ENCODE peak calls at places on chromosomes 6 and 20, in ten cellular contexts. One of them, this sample, is unnamed.

GRCh38 chr6:162906479-162906878 is 178.7 kb downstream of the PACRG start:
- DNase-seq in dorsolateral prefrontal cortex: no peak
- DNase-seq in lower lobe of right lung: no peak
- DNase-seq in brain microvascular endothelial cell: no peak
- DNase-seq in AG10803: no peak
- DNase-seq in heart left ventricle: no peak
- DNase-seq in fibroblast of lung: no peak
- DNase-seq in upper lobe of right lung: no peak
- DNase-seq in breast epithelium: no peak
- DNase-seq in Peyer's patch: no peak
- DNase-seq in this sample: no peak

GRCh38 chr20:20459726-20460125 is 91.8 kb downstream of the INSM1 start:
- DNase-seq in dorsolateral prefrontal cortex: no peak
- DNase-seq in fibroblast of lung: no peak
- DNase-seq in heart left ventricle: no peak
- DNase-seq in AG10803: no peak
- DNase-seq in upper lobe of right lung: no peak
- DNase-seq in brain microvascular endothelial cell: peak; percentile 33
- DNase-seq in Peyer's patch: no peak
- DNase-seq in lower lobe of right lung: no peak
- DNase-seq in breast epithelium: no peak
- DNase-seq in this sample: no peak

GRCh38 chr6:157723376-157723775 is 99.7 kb upstream of the SNX9 start:
- DNase-seq in breast epithelium: no peak
- DNase-seq in lower lobe of right lung: no peak
- DNase-seq in upper lobe of right lung: no peak
- DNase-seq in heart left ventricle: no peak
- DNase-seq in fibroblast of lung: no peak
- DNase-seq in brain microvascular endothelial cell: no peak
- DNase-seq in AG10803: no peak
- DNase-seq in Peyer's patch: no peak
- DNase-seq in dorsolateral prefrontal cortex: no peak
- DNase-seq in this sample: no peak

GRCh38 chr20:12941025-12941424 is 67.7 kb upstream of the SPTLC3 start:
- DNase-seq in fibroblast of lung: peak; percentile 56
- DNase-seq in dorsolateral prefrontal cortex: no peak
- DNase-seq in lower lobe of right lung: no peak
- DNase-seq in Peyer's patch: no peak
- DNase-seq in upper lobe of right lung: no peak
- DNase-seq in AG10803: no peak
- DNase-seq in breast epithelium: no peak
- DNase-seq in heart left ventricle: no peak
- DNase-seq in brain microvascular endothelial cell: no peak
- DNase-seq in this sample: no peak

GRCh38 chr20:152131-152530 is 5.1 kb upstream of the DEFB127 start:
- DNase-seq in dorsolateral prefrontal cortex: no peak
- DNase-seq in breast epithelium: no peak
- DNase-seq in upper lobe of right lung: no peak
- DNase-seq in brain microvascular endothelial cell: no peak
- DNase-seq in lower lobe of right lung: no peak
- DNase-seq in heart left ventricle: no peak
- DNase-seq in Peyer's patch: no peak
- DNase-seq in fibroblast of lung: no peak
- DNase-seq in AG10803: no peak
- DNase-seq in this sample: no peak

GRCh38 chr20:32440069-32440757 is 82.1 kb downstream of the ASXL1 start:
- DNase-seq in brain microvascular endothelial cell: no peak
- DNase-seq in dorsolateral prefrontal cortex: no peak
- DNase-seq in lower lobe of right lung: no peak
- DNase-seq in heart left ventricle: no peak
- DNase-seq in Peyer's patch: no peak
- DNase-seq in breast epithelium: no peak
- DNase-seq in fibroblast of lung: no peak
- DNase-seq in AG10803: no peak
- DNase-seq in upper lobe of right lung: no peak
- DNase-seq in this sample: no peak

GRCh38 chr6:116764557-116764960 is 960 bp downstream of the FAM162B start:
- DNase-seq in Peyer's patch: no peak
- DNase-seq in dorsolateral prefrontal cortex: no peak
- DNase-seq in brain microvascular endothelial cell: peak; percentile 9
- DNase-seq in heart left ventricle: peak; percentile 19
- DNase-seq in AG10803: no peak
- DNase-seq in lower lobe of right lung: no peak
- DNase-seq in fibroblast of lung: peak; percentile 62
- DNase-seq in upper lobe of right lung: no peak
- DNase-seq in breast epithelium: no peak
- DNase-seq in this sample: no peak

GRCh38 chr20:52039746-52040145 is 151.8 kb downstream of the ZFP64 start:
- DNase-seq in brain microvascular endothelial cell: no peak
- DNase-seq in breast epithelium: no peak
- DNase-seq in AG10803: no peak
- DNase-seq in upper lobe of right lung: no peak
- DNase-seq in Peyer's patch: no peak
- DNase-seq in lower lobe of right lung: no peak
- DNase-seq in dorsolateral prefrontal cortex: no peak
- DNase-seq in fibroblast of lung: no peak
- DNase-seq in heart left ventricle: no peak
- DNase-seq in this sample: no peak

GRCh38 chr20:32762754-32763201 is 593 bp downstream of the DNMT3B start:
- DNase-seq in fibroblast of lung: no peak
- DNase-seq in upper lobe of right lung: no peak
- DNase-seq in dorsolateral prefrontal cortex: no peak
- DNase-seq in breast epithelium: no peak
- DNase-seq in Peyer's patch: no peak
- DNase-seq in brain microvascular endothelial cell: no peak
- DNase-seq in AG10803: no peak
- DNase-seq in heart left ventricle: peak; percentile 26
- DNase-seq in lower lobe of right lung: no peak
- DNase-seq in this sample: no peak

GRCh38 chr6:150881911-150882481 is 16.5 kb downstream of the MTHFD1L start:
- DNase-seq in brain microvascular endothelial cell: peak; percentile 99
- DNase-seq in heart left ventricle: peak; percentile 71
- DNase-seq in fibroblast of lung: peak; percentile 95
- DNase-seq in Peyer's patch: no peak
- DNase-seq in upper lobe of right lung: no peak
- DNase-seq in AG10803: peak; percentile 97
- DNase-seq in lower lobe of right lung: no peak
- DNase-seq in breast epithelium: peak; percentile 57
- DNase-seq in dorsolateral prefrontal cortex: no peak
- DNase-seq in this sample: peak; percentile 100

GRCh38 chr6:26571592-26572296 is 25.0 kb upstream of the ABT1 start:
- DNase-seq in heart left ventricle: peak; percentile 37
- DNase-seq in dorsolateral prefrontal cortex: no peak
- DNase-seq in upper lobe of right lung: no peak
- DNase-seq in breast epithelium: no peak
- DNase-seq in fibroblast of lung: peak; percentile 91
- DNase-seq in AG10803: peak; percentile 85
- DNase-seq in lower lobe of right lung: no peak
- DNase-seq in brain microvascular endothelial cell: peak; percentile 79
- DNase-seq in Peyer's patch: peak; percentile 55
- DNase-seq in this sample: peak; percentile 94

GRCh38 chr6:26569433-26569764 is 27.4 kb upstream of the ABT1 start:
- DNase-seq in Peyer's patch: no peak
- DNase-seq in dorsolateral prefrontal cortex: no peak
- DNase-seq in AG10803: no peak
- DNase-seq in upper lobe of right lung: no peak
- DNase-seq in fibroblast of lung: no peak
- DNase-seq in breast epithelium: no peak
- DNase-seq in lower lobe of right lung: no peak
- DNase-seq in heart left ventricle: no peak
- DNase-seq in brain microvascular endothelial cell: no peak
- DNase-seq in this sample: no peak

GRCh38 chr6:26575494-26575939 is 21.2 kb upstream of the ABT1 start:
- DNase-seq in heart left ventricle: no peak
- DNase-seq in Peyer's patch: no peak
- DNase-seq in upper lobe of right lung: no peak
- DNase-seq in lower lobe of right lung: no peak
- DNase-seq in brain microvascular endothelial cell: peak; percentile 74
- DNase-seq in fibroblast of lung: no peak
- DNase-seq in breast epithelium: no peak
- DNase-seq in dorsolateral prefrontal cortex: no peak
- DNase-seq in AG10803: no peak
- DNase-seq in this sample: peak; percentile 38

GRCh38 chr6:26568601-26569432 is 27.9 kb upstream of the ABT1 start:
- DNase-seq in dorsolateral prefrontal cortex: peak; percentile 96
- DNase-seq in Peyer's patch: peak; percentile 96
- DNase-seq in AG10803: peak; percentile 84
- DNase-seq in breast epithelium: peak; percentile 98
- DNase-seq in fibroblast of lung: peak; percentile 95
- DNase-seq in lower lobe of right lung: peak; percentile 86
- DNase-seq in heart left ventricle: peak; percentile 93
- DNase-seq in upper lobe of right lung: peak; percentile 90
- DNase-seq in brain microvascular endothelial cell: peak; percentile 88
- DNase-seq in this sample: peak; percentile 95

DNA sequence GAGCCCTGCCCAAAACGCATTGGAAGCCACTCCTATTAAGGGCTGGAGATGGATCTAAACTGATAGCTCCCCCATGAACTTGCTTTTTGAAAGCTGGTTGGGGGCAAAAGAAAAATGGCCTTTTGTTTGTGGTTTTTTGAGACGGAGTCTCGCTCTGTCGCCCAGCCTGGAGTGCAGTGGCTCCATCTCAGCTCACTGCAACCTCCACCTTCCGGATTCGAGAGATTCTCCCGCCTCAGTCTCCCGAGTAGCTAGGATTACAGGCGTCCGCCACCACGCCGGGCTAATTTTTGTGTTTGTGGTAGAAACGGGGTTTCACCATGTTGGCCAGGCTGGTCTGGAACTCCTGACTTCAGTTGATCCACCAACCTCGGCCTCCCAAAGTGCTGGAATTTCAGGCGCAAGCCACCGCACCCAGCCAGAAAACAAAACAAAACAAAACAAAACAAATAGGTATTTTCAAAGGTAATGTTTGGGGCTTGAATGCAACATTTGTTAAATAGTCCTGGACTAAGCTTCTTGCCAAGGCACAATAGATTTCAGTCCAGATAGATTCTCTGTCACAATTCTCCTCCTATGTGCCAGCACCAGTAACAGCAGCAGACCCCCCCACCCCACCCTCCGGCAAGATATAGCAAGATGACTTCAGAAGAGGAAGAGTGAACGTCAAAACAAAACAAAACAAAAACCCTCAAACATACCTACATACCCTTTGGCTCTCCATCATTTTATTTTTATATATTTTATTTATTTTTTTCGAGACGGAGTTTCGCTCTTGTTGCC is 26.5 kb upstream of the ABT1 start:
- DNase-seq in dorsolateral prefrontal cortex: no peak
- DNase-seq in fibroblast of lung: no peak
- DNase-seq in lower lobe of right lung: no peak
- DNase-seq in upper lobe of right lung: no peak
- DNase-seq in Peyer's patch: peak; percentile 31
- DNase-seq in AG10803: no peak
- DNase-seq in heart left ventricle: no peak
- DNase-seq in brain microvascular endothelial cell: no peak
- DNase-seq in breast epithelium: no peak
- DNase-seq in this sample: no peak
- H3K4me3 ChIP-seq in dorsolateral prefrontal cortex: no peak overlapping the region
- H3K4me3 ChIP-seq in fibroblast of lung: no peak overlapping the region
- H3K4me3 ChIP-seq in lower lobe of right lung: no peak overlapping the region
- H3K4me3 ChIP-seq in upper lobe of right lung: no peak overlapping the region
- H3K4me3 ChIP-seq in Peyer's patch: no peak overlapping the region
- H3K4me3 ChIP-seq in AG10803: no peak overlapping the region
- H3K4me3 ChIP-seq in heart left ventricle: no peak overlapping the region
- H3K4me3 ChIP-seq in brain microvascular endothelial cell: no peak overlapping the region
- H3K4me3 ChIP-seq in breast epithelium: no peak overlapping the region
- H3K4me3 ChIP-seq in this sample: no peak overlapping the region

GRCh38 chr6:167115054-167115453 is 7.8 kb upstream of the CCR6 start:
- DNase-seq in heart left ventricle: no peak
- DNase-seq in brain microvascular endothelial cell: no peak
- DNase-seq in Peyer's patch: no peak
- DNase-seq in breast epithelium: no peak
- DNase-seq in dorsolateral prefrontal cortex: no peak
- DNase-seq in upper lobe of right lung: no peak
- DNase-seq in AG10803: no peak
- DNase-seq in lower lobe of right lung: no peak
- DNase-seq in fibroblast of lung: no peak
- DNase-seq in this sample: no peak
- TF ChIP-seq CTCF in heart left ventricle: no peak
- TF ChIP-seq CTCF in brain microvascular endothelial cell: no peak
- TF ChIP-seq CTCF in Peyer's patch: no peak
- TF ChIP-seq CTCF in breast epithelium: no peak
- TF ChIP-seq CTCF in dorsolateral prefrontal cortex: no peak
- TF ChIP-seq CTCF in upper lobe of right lung: no peak
- TF ChIP-seq CTCF in AG10803: no peak
- TF ChIP-seq CTCF in lower lobe of right lung: no peak
- TF ChIP-seq CTCF in fibroblast of lung: no peak
- TF ChIP-seq CTCF in this sample: no peak

GRCh38 chr6:39207421-39208232 is 21.6 kb downstream of the KCNK5 start:
- DNase-seq in brain microvascular endothelial cell: no peak
- DNase-seq in fibroblast of lung: no peak
- DNase-seq in dorsolateral prefrontal cortex: no peak
- DNase-seq in heart left ventricle: no peak
- DNase-seq in upper lobe of right lung: no peak
- DNase-seq in Peyer's patch: no peak
- DNase-seq in AG10803: no peak
- DNase-seq in lower lobe of right lung: no peak
- DNase-seq in breast epithelium: no peak
- DNase-seq in this sample: no peak
- H3K4me3 ChIP-seq in brain microvascular endothelial cell: no peak overlapping the region
- H3K4me3 ChIP-seq in fibroblast of lung: no peak overlapping the region
- H3K4me3 ChIP-seq in dorsolateral prefrontal cortex: no peak overlapping the region
- H3K4me3 ChIP-seq in heart left ventricle: no peak overlapping the region
- H3K4me3 ChIP-seq in upper lobe of right lung: no peak overlapping the region
- H3K4me3 ChIP-seq in Peyer's patch: no peak overlapping the region
- H3K4me3 ChIP-seq in AG10803: no peak overlapping the region
- H3K4me3 ChIP-seq in lower lobe of right lung: no peak overlapping the region
- H3K4me3 ChIP-seq in breast epithelium: no peak overlapping the region
- H3K4me3 ChIP-seq in this sample: no peak overlapping the region

GRCh38 chr20:63708301-63709148 is 686 bp downstream of the ZGPAT start:
- DNase-seq in fibroblast of lung: no peak
- DNase-seq in brain microvascular endothelial cell: no peak
- DNase-seq in Peyer's patch: peak; percentile 57
- DNase-seq in lower lobe of right lung: peak; percentile 53
- DNase-seq in upper lobe of right lung: peak; percentile 66
- DNase-seq in heart left ventricle: no peak
- DNase-seq in breast epithelium: no peak
- DNase-seq in dorsolateral prefrontal cortex: no peak
- DNase-seq in AG10803: no peak
- DNase-seq in this sample: no peak

GRCh38 chr20:63707558-63708300 is at the start of the genes ARFRP1 and ZGPAT:
- DNase-seq in brain microvascular endothelial cell: peak; percentile 52
- DNase-seq in dorsolateral prefrontal cortex: peak; percentile 90
- DNase-seq in heart left ventricle: peak; percentile 93
- DNase-seq in breast epithelium: peak; percentile 83
- DNase-seq in lower lobe of right lung: peak; percentile 94
- DNase-seq in upper lobe of right lung: peak; percentile 96
- DNase-seq in Peyer's patch: peak; percentile 94
- DNase-seq in fibroblast of lung: peak; percentile 79
- DNase-seq in AG10803: peak; percentile 79
- DNase-seq in this sample: peak; percentile 68

GRCh38 chr20:63705232-63706026 is 2.3 kb downstream of the ARFRP1 start:
- DNase-seq in breast epithelium: no peak
- DNase-seq in heart left ventricle: no peak
- DNase-seq in brain microvascular endothelial cell: no peak
- DNase-seq in AG10803: no peak
- DNase-seq in dorsolateral prefrontal cortex: no peak
- DNase-seq in lower lobe of right lung: no peak
- DNase-seq in fibroblast of lung: no peak
- DNase-seq in upper lobe of right lung: no peak
- DNase-seq in Peyer's patch: no peak
- DNase-seq in this sample: no peak

GRCh38 chr20:63706027-63706695 is 1.6 kb downstream of the ARFRP1 start:
- DNase-seq in lower lobe of right lung: no peak
- DNase-seq in heart left ventricle: no peak
- DNase-seq in brain microvascular endothelial cell: no peak
- DNase-seq in upper lobe of right lung: no peak
- DNase-seq in fibroblast of lung: no peak
- DNase-seq in AG10803: no peak
- DNase-seq in breast epithelium: no peak
- DNase-seq in dorsolateral prefrontal cortex: no peak
- DNase-seq in Peyer's patch: peak; percentile 61
- DNase-seq in this sample: no peak

GRCh38 chr20:63706852-63707557 is 771 bp downstream of the ARFRP1 start:
- DNase-seq in heart left ventricle: peak; percentile 40
- DNase-seq in Peyer's patch: peak; percentile 79
- DNase-seq in breast epithelium: no peak
- DNase-seq in fibroblast of lung: peak; percentile 31
- DNase-seq in brain microvascular endothelial cell: peak; percentile 50
- DNase-seq in upper lobe of right lung: peak; percentile 83
- DNase-seq in lower lobe of right lung: peak; percentile 70
- DNase-seq in dorsolateral prefrontal cortex: no peak
- DNase-seq in AG10803: peak; percentile 20
- DNase-seq in this sample: peak; percentile 22
- TF ChIP-seq CTCF in heart left ventricle: no peak
- TF ChIP-seq CTCF in Peyer's patch: no peak
- TF ChIP-seq CTCF in breast epithelium: no peak
- TF ChIP-seq CTCF in fibroblast of lung: peak; percentile 25
- TF ChIP-seq CTCF in brain microvascular endothelial cell: peak; percentile 54
- TF ChIP-seq CTCF in upper lobe of right lung: peak; percentile 27
- TF ChIP-seq CTCF in lower lobe of right lung: peak; percentile 16
- TF ChIP-seq CTCF in dorsolateral prefrontal cortex: no peak
- TF ChIP-seq CTCF in AG10803: peak; percentile 20
- TF ChIP-seq CTCF in this sample: peak; percentile 25

This sample was measured in fibroblast of the aortic adventitia.